ENCODE peak calls at places on chromosomes 4 and X, in six cellular contexts. One of them, this sample, is unnamed. For H3K4me1, the result is how much of the 10 kb centered on the place peaks cover.

GRCh38 chr4:111283066-111283677 is 660.3 kb upstream of the PITX2 start:
- DNase-seq in upper lobe of right lung: peak
- DNase-seq in breast epithelium: peak
- DNase-seq in CD8-positive, alpha-beta T cell: no peak
- DNase-seq in HCT116: peak
- DNase-seq in lower lobe of right lung: peak
- DNase-seq in this sample: peak

GRCh38 chr4:1251773-1252066 is 2.8 kb upstream of the CTBP1 start:
- DNase-seq in upper lobe of right lung: no peak
- DNase-seq in breast epithelium: no peak
- DNase-seq in CD8-positive, alpha-beta T cell: no peak
- DNase-seq in HCT116: no peak
- DNase-seq in lower lobe of right lung: no peak
- DNase-seq in this sample: no peak

GRCh38 chrX:132716006-132716405 is 227.2 kb upstream of the MBNL3 start:
- DNase-seq in upper lobe of right lung: no peak
- DNase-seq in breast epithelium: no peak
- DNase-seq in CD8-positive, alpha-beta T cell: no peak
- DNase-seq in HCT116: no peak
- DNase-seq in lower lobe of right lung: no peak
- DNase-seq in this sample: no peak

GRCh38 chr4:1026115-1026514 is 14.7 kb downstream of the FGFRL1 start:
- DNase-seq in upper lobe of right lung: no peak
- DNase-seq in breast epithelium: no peak
- DNase-seq in CD8-positive, alpha-beta T cell: no peak
- DNase-seq in HCT116: no peak
- DNase-seq in lower lobe of right lung: no peak
- DNase-seq in this sample: no peak

GRCh38 chr4:27218013-27218412 is 357.4 kb downstream of the STIM2 start:
- DNase-seq in upper lobe of right lung: no peak
- DNase-seq in breast epithelium: no peak
- DNase-seq in CD8-positive, alpha-beta T cell: no peak
- DNase-seq in HCT116: no peak
- DNase-seq in lower lobe of right lung: no peak
- DNase-seq in this sample: no peak

GRCh38 chr4:122914938-122915337 is 7.5 kb downstream of the NUDT6 start:
- DNase-seq in upper lobe of right lung: no peak
- DNase-seq in breast epithelium: no peak
- DNase-seq in CD8-positive, alpha-beta T cell: no peak
- DNase-seq in HCT116: no peak
- DNase-seq in lower lobe of right lung: no peak
- DNase-seq in this sample: no peak

GRCh38 chr4:86013623-86014022 is 346.2 kb downstream of the MAPK10 start:
- DNase-seq in upper lobe of right lung: no peak
- DNase-seq in breast epithelium: no peak
- DNase-seq in CD8-positive, alpha-beta T cell: no peak
- DNase-seq in HCT116: no peak
- DNase-seq in lower lobe of right lung: no peak
- DNase-seq in this sample: no peak

GRCh38 chr4:123114915-123115756 is 192.7 kb upstream of the NUDT6 start:
- DNase-seq in upper lobe of right lung: no peak
- DNase-seq in breast epithelium: no peak
- DNase-seq in CD8-positive, alpha-beta T cell: no peak
- DNase-seq in HCT116: no peak
- DNase-seq in lower lobe of right lung: no peak
- DNase-seq in this sample: no peak

GRCh38 chrX:30935985-30936384 is 46.9 kb upstream of the TAB3 start:
- DNase-seq in upper lobe of right lung: no peak
- DNase-seq in breast epithelium: peak
- DNase-seq in CD8-positive, alpha-beta T cell: no peak
- DNase-seq in HCT116: peak
- DNase-seq in lower lobe of right lung: no peak
- DNase-seq in this sample: no peak

GRCh38 chrX:155662297-155662696 is 49.5 kb upstream of the TMLHE start:
- DNase-seq in upper lobe of right lung: no peak
- DNase-seq in breast epithelium: no peak
- DNase-seq in CD8-positive, alpha-beta T cell: no peak
- DNase-seq in HCT116: no peak
- DNase-seq in lower lobe of right lung: no peak
- DNase-seq in this sample: no peak

GRCh38 chr4:10593130-10593529 is 91.4 kb downstream of the CLNK start:
- DNase-seq in upper lobe of right lung: no peak
- DNase-seq in breast epithelium: no peak
- DNase-seq in CD8-positive, alpha-beta T cell: no peak
- DNase-seq in HCT116: peak
- DNase-seq in lower lobe of right lung: no peak
- DNase-seq in this sample: no peak

GRCh38 chr4:100483796-100484195 is 34.0 kb downstream of the EMCN start:
- DNase-seq in upper lobe of right lung: no peak
- DNase-seq in breast epithelium: no peak
- DNase-seq in CD8-positive, alpha-beta T cell: no peak
- DNase-seq in HCT116: no peak
- DNase-seq in lower lobe of right lung: no peak
- DNase-seq in this sample: no peak

GRCh38 chrX:16931371-16931770 is 15.1 kb upstream of the REPS2 start:
- DNase-seq in upper lobe of right lung: no peak
- DNase-seq in breast epithelium: no peak
- DNase-seq in CD8-positive, alpha-beta T cell: no peak
- DNase-seq in HCT116: no peak
- DNase-seq in lower lobe of right lung: no peak
- DNase-seq in this sample: no peak

GRCh38 chr4:145580906-145581305 is 38.3 kb upstream of the MMAA start:
- DNase-seq in upper lobe of right lung: no peak
- DNase-seq in breast epithelium: no peak
- DNase-seq in CD8-positive, alpha-beta T cell: no peak
- DNase-seq in HCT116: no peak
- DNase-seq in lower lobe of right lung: no peak
- DNase-seq in this sample: no peak

GRCh38 chr4:70994387-70995099 is 1.1 kb downstream of the DCK start:
- DNase-seq in upper lobe of right lung: no peak
- DNase-seq in breast epithelium: no peak
- DNase-seq in CD8-positive, alpha-beta T cell: no peak
- DNase-seq in HCT116: no peak
- DNase-seq in lower lobe of right lung: no peak
- DNase-seq in this sample: no peak

GRCh38 chr4:104549736-104550135 is 55.0 kb upstream of the CXXC4 start:
- DNase-seq in upper lobe of right lung: no peak
- DNase-seq in breast epithelium: no peak
- DNase-seq in CD8-positive, alpha-beta T cell: no peak
- DNase-seq in HCT116: no peak
- DNase-seq in lower lobe of right lung: no peak
- DNase-seq in this sample: no peak

GRCh38 chr4:139670765-139671164 is 5.1 kb downstream of the MGST2 start:
- DNase-seq in upper lobe of right lung: no peak
- DNase-seq in breast epithelium: no peak
- DNase-seq in CD8-positive, alpha-beta T cell: no peak
- DNase-seq in HCT116: no peak
- DNase-seq in lower lobe of right lung: no peak
- DNase-seq in this sample: no peak

GRCh38 chr4:114287079-114287696 is 307.7 kb upstream of the ARSJ start:
- DNase-seq in upper lobe of right lung: no peak
- DNase-seq in breast epithelium: no peak
- DNase-seq in CD8-positive, alpha-beta T cell: no peak
- DNase-seq in HCT116: no peak
- DNase-seq in lower lobe of right lung: no peak
- DNase-seq in this sample: no peak

GRCh38 chr4:140937866-140938265 is 181.7 kb upstream of the TBC1D9 start:
- DNase-seq in upper lobe of right lung: no peak
- DNase-seq in breast epithelium: no peak
- DNase-seq in CD8-positive, alpha-beta T cell: no peak
- DNase-seq in HCT116: no peak
- DNase-seq in lower lobe of right lung: no peak
- DNase-seq in this sample: no peak

GRCh38 chrX:776529-777230 is 146.1 kb downstream of the SHOX start:
- DNase-seq in upper lobe of right lung: no peak
- DNase-seq in breast epithelium: no peak
- DNase-seq in CD8-positive, alpha-beta T cell: no peak
- DNase-seq in HCT116: peak
- DNase-seq in lower lobe of right lung: no peak
- DNase-seq in this sample: no peak

GRCh38 chr4:175651701-175652100 is 160.4 kb downstream of the GPM6A start:
- DNase-seq in upper lobe of right lung: no peak
- DNase-seq in breast epithelium: no peak
- DNase-seq in CD8-positive, alpha-beta T cell: no peak
- DNase-seq in HCT116: no peak
- DNase-seq in lower lobe of right lung: no peak
- DNase-seq in this sample: no peak

GRCh38 chr4:148444296-148445070 is 2.3 kb upstream of the NR3C2 start:
- DNase-seq in upper lobe of right lung: peak
- DNase-seq in breast epithelium: no peak
- DNase-seq in CD8-positive, alpha-beta T cell: peak
- DNase-seq in HCT116: no peak
- DNase-seq in lower lobe of right lung: peak
- DNase-seq in this sample: peak

GRCh38 chr4:38783109-38783460 is 295 bp upstream of the TLR10 start:
- DNase-seq in upper lobe of right lung: no peak
- DNase-seq in breast epithelium: no peak
- DNase-seq in CD8-positive, alpha-beta T cell: no peak
- DNase-seq in HCT116: no peak
- DNase-seq in lower lobe of right lung: no peak
- DNase-seq in this sample: no peak

GRCh38 chr4:10077492-10078335 is 38.9 kb downstream of the WDR1 start:
- DNase-seq in upper lobe of right lung: peak
- DNase-seq in breast epithelium: peak
- DNase-seq in CD8-positive, alpha-beta T cell: no peak
- DNase-seq in HCT116: no peak
- DNase-seq in lower lobe of right lung: peak
- DNase-seq in this sample: no peak

GRCh38 chrX:112614640-112615039 is 65.1 kb downstream of the LHFPL1 start:
- DNase-seq in upper lobe of right lung: no peak
- DNase-seq in breast epithelium: no peak
- DNase-seq in CD8-positive, alpha-beta T cell: no peak
- DNase-seq in HCT116: no peak
- DNase-seq in lower lobe of right lung: no peak
- DNase-seq in this sample: no peak

GRCh38 chrX:118884552-118885138 is 61.0 kb downstream of the ZCCHC12 start:
- DNase-seq in upper lobe of right lung: no peak
- DNase-seq in breast epithelium: no peak
- DNase-seq in CD8-positive, alpha-beta T cell: no peak
- DNase-seq in HCT116: no peak
- DNase-seq in lower lobe of right lung: no peak
- DNase-seq in this sample: no peak
- H3K4me3 ChIP-seq in upper lobe of right lung: no peak
- H3K4me3 ChIP-seq in breast epithelium: no peak
- H3K4me3 ChIP-seq in CD8-positive, alpha-beta T cell: no peak
- H3K4me3 ChIP-seq in HCT116: no peak
- H3K4me3 ChIP-seq in lower lobe of right lung: no peak
- H3K4me3 ChIP-seq in this sample: no peak

GRCh38 chr4:55355555-55355954 is 9.5 kb downstream of the SRD5A3 start:
- DNase-seq in upper lobe of right lung: no peak
- DNase-seq in breast epithelium: no peak
- DNase-seq in CD8-positive, alpha-beta T cell: no peak
- DNase-seq in HCT116: no peak
- DNase-seq in lower lobe of right lung: no peak
- DNase-seq in this sample: no peak

GRCh38 chr4:55358668-55359067 is 12.6 kb downstream of the SRD5A3 start:
- DNase-seq in upper lobe of right lung: no peak
- DNase-seq in breast epithelium: no peak
- DNase-seq in CD8-positive, alpha-beta T cell: no peak
- DNase-seq in HCT116: peak
- DNase-seq in lower lobe of right lung: no peak
- DNase-seq in this sample: no peak

GRCh38 chr4:55354648-55355047 is 8.6 kb downstream of the SRD5A3 start:
- DNase-seq in upper lobe of right lung: no peak
- DNase-seq in breast epithelium: no peak
- DNase-seq in CD8-positive, alpha-beta T cell: no peak
- DNase-seq in HCT116: no peak
- DNase-seq in lower lobe of right lung: no peak
- DNase-seq in this sample: no peak

GRCh38 chr4:55358246-55358645 is 12.2 kb downstream of the SRD5A3 start:
- DNase-seq in upper lobe of right lung: no peak
- DNase-seq in breast epithelium: no peak
- DNase-seq in CD8-positive, alpha-beta T cell: no peak
- DNase-seq in HCT116: no peak
- DNase-seq in lower lobe of right lung: no peak
- DNase-seq in this sample: no peak

GRCh38 chr4:55356991-55357461 is 11.0 kb downstream of the SRD5A3 start:
- DNase-seq in upper lobe of right lung: no peak
- DNase-seq in breast epithelium: no peak
- DNase-seq in CD8-positive, alpha-beta T cell: no peak
- DNase-seq in HCT116: no peak
- DNase-seq in lower lobe of right lung: no peak
- DNase-seq in this sample: no peak
- H3K4me1 ChIP-seq in upper lobe of right lung: under half
- H3K4me1 ChIP-seq in breast epithelium: under half
- H3K4me1 ChIP-seq in CD8-positive, alpha-beta T cell: under half
- H3K4me1 ChIP-seq in HCT116: under half
- H3K4me1 ChIP-seq in lower lobe of right lung: under half
- H3K4me1 ChIP-seq in this sample: under half

DNA sequence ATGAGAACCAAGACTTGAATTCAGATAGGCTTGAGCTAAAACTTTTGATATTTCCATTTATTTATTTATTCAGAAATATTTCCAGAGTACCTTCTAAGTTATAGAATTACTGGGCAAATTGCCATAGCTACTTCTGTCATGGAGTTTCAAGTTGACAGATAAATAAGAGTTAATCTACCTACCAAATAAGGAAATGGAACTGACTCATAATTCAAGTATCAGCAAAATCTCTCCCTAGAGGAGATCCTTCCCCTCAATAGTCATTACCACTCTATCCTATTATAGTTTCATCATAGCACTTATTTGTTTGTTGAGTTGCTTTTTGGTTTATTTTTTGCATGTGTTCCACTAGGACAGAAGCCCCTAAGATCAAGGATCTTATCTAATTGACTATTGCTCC is 48.8 kb upstream of the CCSER1 start:
- DNase-seq in upper lobe of right lung: no peak
- DNase-seq in breast epithelium: no peak
- DNase-seq in CD8-positive, alpha-beta T cell: no peak
- DNase-seq in HCT116: no peak
- DNase-seq in lower lobe of right lung: no peak
- DNase-seq in this sample: no peak
- H3K27ac ChIP-seq in upper lobe of right lung: no peak
- H3K27ac ChIP-seq in breast epithelium: no peak
- H3K27ac ChIP-seq in CD8-positive, alpha-beta T cell: no peak
- H3K27ac ChIP-seq in HCT116: no peak
- H3K27ac ChIP-seq in lower lobe of right lung: no peak
- H3K27ac ChIP-seq in this sample: no peak

GRCh38 chr4:7187297-7187592 is 5.1 kb upstream of the SORCS2 start:
- DNase-seq in upper lobe of right lung: peak
- DNase-seq in breast epithelium: peak
- DNase-seq in CD8-positive, alpha-beta T cell: no peak
- DNase-seq in HCT116: no peak
- DNase-seq in lower lobe of right lung: peak
- DNase-seq in this sample: no peak

GRCh38 chr4:7187691-7188090 is 4.6 kb upstream of the SORCS2 start:
- DNase-seq in upper lobe of right lung: peak
- DNase-seq in breast epithelium: peak
- DNase-seq in CD8-positive, alpha-beta T cell: no peak
- DNase-seq in HCT116: no peak
- DNase-seq in lower lobe of right lung: peak
- DNase-seq in this sample: no peak

GRCh38 chr4:7189475-7190277 is 2.7 kb upstream of the SORCS2 start:
- DNase-seq in upper lobe of right lung: peak
- DNase-seq in breast epithelium: peak
- DNase-seq in CD8-positive, alpha-beta T cell: no peak
- DNase-seq in HCT116: no peak
- DNase-seq in lower lobe of right lung: peak
- DNase-seq in this sample: no peak

GRCh38 chr4:7190278-7190594 is 2.1 kb upstream of the SORCS2 start:
- DNase-seq in upper lobe of right lung: no peak
- DNase-seq in breast epithelium: no peak
- DNase-seq in CD8-positive, alpha-beta T cell: no peak
- DNase-seq in HCT116: no peak
- DNase-seq in lower lobe of right lung: no peak
- DNase-seq in this sample: no peak

GRCh38 chr4:7189066-7189465 is 3.3 kb upstream of the SORCS2 start:
- DNase-seq in upper lobe of right lung: peak
- DNase-seq in breast epithelium: peak
- DNase-seq in CD8-positive, alpha-beta T cell: no peak
- DNase-seq in HCT116: no peak
- DNase-seq in lower lobe of right lung: peak
- DNase-seq in this sample: no peak
- H3K4me3 ChIP-seq in upper lobe of right lung: no peak
- H3K4me3 ChIP-seq in breast epithelium: no peak
- H3K4me3 ChIP-seq in CD8-positive, alpha-beta T cell: no peak
- H3K4me3 ChIP-seq in HCT116: no peak
- H3K4me3 ChIP-seq in lower lobe of right lung: no peak
- H3K4me3 ChIP-seq in this sample: no peak